ENCODE peak calls at places on chromosomes 1 and 21, in ten cellular contexts. One of them, this sample, is unnamed.

GRCh38 chr1:156926175-156926574 is 5.7 kb downstream of the LRRC71 start:
- DNase-seq in HFF-Myc: peak; percentile 56
- DNase-seq in T-helper 1 cell: no peak
- DNase-seq in breast epithelium: peak; percentile 44
- DNase-seq in EH: peak; percentile 93
- DNase-seq in stimulated activated CD4-positive, alpha-beta T cell treated with anti-CD3 and anti-CD28 coated beads, Interleukin-4, amount 100 ng/mL, for 1 hour: peak; percentile 26
- DNase-seq in iPS-NIHi11: no peak
- DNase-seq in left lobe of liver: no peak
- DNase-seq in WERI-Rb-1: no peak
- DNase-seq in fibroblast of villous mesenchyme: peak; percentile 45
- DNase-seq in this sample: no peak

GRCh38 chr1:17101261-17101660 is 18.0 kb downstream of the PADI2 start:
- DNase-seq in breast epithelium: no peak
- DNase-seq in WERI-Rb-1: peak; percentile 82
- DNase-seq in left lobe of liver: no peak
- DNase-seq in EH: no peak
- DNase-seq in HFF-Myc: no peak
- DNase-seq in iPS-NIHi11: no peak
- DNase-seq in fibroblast of villous mesenchyme: no peak
- DNase-seq in T-helper 1 cell: no peak
- DNase-seq in stimulated activated CD4-positive, alpha-beta T cell treated with anti-CD3 and anti-CD28 coated beads, Interleukin-4, amount 100 ng/mL, for 1 hour: no peak
- DNase-seq in this sample: no peak

GRCh38 chr21:41630249-41630648 is 122.3 kb upstream of the TMPRSS2 start:
- DNase-seq in breast epithelium: no peak
- DNase-seq in WERI-Rb-1: no peak
- DNase-seq in EH: peak; percentile 100
- DNase-seq in left lobe of liver: no peak
- DNase-seq in T-helper 1 cell: no peak
- DNase-seq in fibroblast of villous mesenchyme: peak; percentile 96
- DNase-seq in stimulated activated CD4-positive, alpha-beta T cell treated with anti-CD3 and anti-CD28 coated beads, Interleukin-4, amount 100 ng/mL, for 1 hour: no peak
- DNase-seq in HFF-Myc: peak; percentile 88
- DNase-seq in iPS-NIHi11: no peak
- DNase-seq in this sample: no peak

GRCh38 chr1:232110281-232111090 is 483.9 kb downstream of the DISC1 start:
- DNase-seq in stimulated activated CD4-positive, alpha-beta T cell treated with anti-CD3 and anti-CD28 coated beads, Interleukin-4, amount 100 ng/mL, for 1 hour: no peak
- DNase-seq in WERI-Rb-1: no peak
- DNase-seq in iPS-NIHi11: peak; percentile 77
- DNase-seq in T-helper 1 cell: no peak
- DNase-seq in left lobe of liver: no peak
- DNase-seq in fibroblast of villous mesenchyme: peak; percentile 93
- DNase-seq in breast epithelium: no peak
- DNase-seq in EH: peak; percentile 96
- DNase-seq in HFF-Myc: peak; percentile 95
- DNase-seq in this sample: no peak

GRCh38 chr21:41620982-41621381 is 113.0 kb upstream of the TMPRSS2 start:
- DNase-seq in fibroblast of villous mesenchyme: peak; percentile 48
- DNase-seq in left lobe of liver: no peak
- DNase-seq in EH: peak; percentile 68
- DNase-seq in breast epithelium: no peak
- DNase-seq in HFF-Myc: no peak
- DNase-seq in stimulated activated CD4-positive, alpha-beta T cell treated with anti-CD3 and anti-CD28 coated beads, Interleukin-4, amount 100 ng/mL, for 1 hour: no peak
- DNase-seq in iPS-NIHi11: no peak
- DNase-seq in WERI-Rb-1: no peak
- DNase-seq in T-helper 1 cell: no peak
- DNase-seq in this sample: no peak

GRCh38 chr1:109821831-109822745 is 58.4 kb upstream of the EPS8L3 start:
- DNase-seq in WERI-Rb-1: no peak
- DNase-seq in stimulated activated CD4-positive, alpha-beta T cell treated with anti-CD3 and anti-CD28 coated beads, Interleukin-4, amount 100 ng/mL, for 1 hour: no peak
- DNase-seq in breast epithelium: no peak
- DNase-seq in fibroblast of villous mesenchyme: no peak
- DNase-seq in iPS-NIHi11: no peak
- DNase-seq in EH: peak; percentile 86
- DNase-seq in T-helper 1 cell: no peak
- DNase-seq in HFF-Myc: no peak
- DNase-seq in left lobe of liver: peak; percentile 48
- DNase-seq in this sample: no peak

GRCh38 chr1:44014365-44015104 is 16.7 kb downstream of the SLC6A9 start:
- DNase-seq in iPS-NIHi11: no peak
- DNase-seq in HFF-Myc: no peak
- DNase-seq in EH: no peak
- DNase-seq in breast epithelium: no peak
- DNase-seq in left lobe of liver: no peak
- DNase-seq in stimulated activated CD4-positive, alpha-beta T cell treated with anti-CD3 and anti-CD28 coated beads, Interleukin-4, amount 100 ng/mL, for 1 hour: no peak
- DNase-seq in T-helper 1 cell: no peak
- DNase-seq in fibroblast of villous mesenchyme: no peak
- DNase-seq in WERI-Rb-1: peak; percentile 68
- DNase-seq in this sample: no peak

GRCh38 chr1:244231572-244232315 is 180.7 kb downstream of the ZBTB18 start:
- DNase-seq in iPS-NIHi11: peak; percentile 47
- DNase-seq in EH: peak; percentile 68
- DNase-seq in T-helper 1 cell: no peak
- DNase-seq in breast epithelium: peak; percentile 35
- DNase-seq in HFF-Myc: no peak
- DNase-seq in left lobe of liver: no peak
- DNase-seq in WERI-Rb-1: no peak
- DNase-seq in fibroblast of villous mesenchyme: no peak
- DNase-seq in stimulated activated CD4-positive, alpha-beta T cell treated with anti-CD3 and anti-CD28 coated beads, Interleukin-4, amount 100 ng/mL, for 1 hour: no peak
- DNase-seq in this sample: no peak

GRCh38 chr1:47434051-47434842 is 3.6 kb upstream of the FOXD2 start:
- DNase-seq in stimulated activated CD4-positive, alpha-beta T cell treated with anti-CD3 and anti-CD28 coated beads, Interleukin-4, amount 100 ng/mL, for 1 hour: no peak
- DNase-seq in EH: peak; percentile 57
- DNase-seq in breast epithelium: peak; percentile 61
- DNase-seq in HFF-Myc: no peak
- DNase-seq in WERI-Rb-1: no peak
- DNase-seq in left lobe of liver: no peak
- DNase-seq in fibroblast of villous mesenchyme: peak; percentile 58
- DNase-seq in iPS-NIHi11: no peak
- DNase-seq in T-helper 1 cell: no peak
- DNase-seq in this sample: no peak

GRCh38 chr21:46504681-46505080 is 46.0 kb downstream of the DIP2A start:
- DNase-seq in T-helper 1 cell: no peak
- DNase-seq in HFF-Myc: no peak
- DNase-seq in breast epithelium: no peak
- DNase-seq in left lobe of liver: no peak
- DNase-seq in iPS-NIHi11: no peak
- DNase-seq in WERI-Rb-1: no peak
- DNase-seq in EH: no peak
- DNase-seq in fibroblast of villous mesenchyme: no peak
- DNase-seq in stimulated activated CD4-positive, alpha-beta T cell treated with anti-CD3 and anti-CD28 coated beads, Interleukin-4, amount 100 ng/mL, for 1 hour: no peak
- DNase-seq in this sample: no peak

GRCh38 chr1:219498666-219499065 is 114.2 kb downstream of the ZC3H11B start:
- DNase-seq in T-helper 1 cell: no peak
- DNase-seq in breast epithelium: peak; percentile 30
- DNase-seq in iPS-NIHi11: no peak
- DNase-seq in WERI-Rb-1: no peak
- DNase-seq in HFF-Myc: peak; percentile 14
- DNase-seq in stimulated activated CD4-positive, alpha-beta T cell treated with anti-CD3 and anti-CD28 coated beads, Interleukin-4, amount 100 ng/mL, for 1 hour: no peak
- DNase-seq in fibroblast of villous mesenchyme: peak; percentile 55
- DNase-seq in EH: peak; percentile 7
- DNase-seq in left lobe of liver: no peak
- DNase-seq in this sample: no peak

GRCh38 chr1:16010837-16011236 is 6.8 kb downstream of the SRARP start:
- DNase-seq in stimulated activated CD4-positive, alpha-beta T cell treated with anti-CD3 and anti-CD28 coated beads, Interleukin-4, amount 100 ng/mL, for 1 hour: no peak
- DNase-seq in breast epithelium: no peak
- DNase-seq in EH: no peak
- DNase-seq in iPS-NIHi11: no peak
- DNase-seq in left lobe of liver: no peak
- DNase-seq in HFF-Myc: no peak
- DNase-seq in WERI-Rb-1: no peak
- DNase-seq in T-helper 1 cell: no peak
- DNase-seq in fibroblast of villous mesenchyme: no peak
- DNase-seq in this sample: no peak

GRCh38 chr21:23524685-23525084 is 2082.6 kb downstream of the MRPL39 start:
- DNase-seq in fibroblast of villous mesenchyme: no peak
- DNase-seq in stimulated activated CD4-positive, alpha-beta T cell treated with anti-CD3 and anti-CD28 coated beads, Interleukin-4, amount 100 ng/mL, for 1 hour: no peak
- DNase-seq in left lobe of liver: no peak
- DNase-seq in T-helper 1 cell: no peak
- DNase-seq in iPS-NIHi11: no peak
- DNase-seq in EH: no peak
- DNase-seq in breast epithelium: no peak
- DNase-seq in HFF-Myc: no peak
- DNase-seq in WERI-Rb-1: no peak
- DNase-seq in this sample: no peak

GRCh38 chr1:155077758-155078495 is 710 bp upstream of the EFNA3 start:
- DNase-seq in left lobe of liver: no peak
- DNase-seq in WERI-Rb-1: peak; percentile 57
- DNase-seq in HFF-Myc: no peak
- DNase-seq in iPS-NIHi11: no peak
- DNase-seq in T-helper 1 cell: no peak
- DNase-seq in stimulated activated CD4-positive, alpha-beta T cell treated with anti-CD3 and anti-CD28 coated beads, Interleukin-4, amount 100 ng/mL, for 1 hour: no peak
- DNase-seq in breast epithelium: no peak
- DNase-seq in fibroblast of villous mesenchyme: no peak
- DNase-seq in EH: no peak
- DNase-seq in this sample: no peak

GRCh38 chr1:150558761-150559626 is 9.8 kb downstream of the ADAMTSL4 start:
- DNase-seq in T-helper 1 cell: no peak
- DNase-seq in iPS-NIHi11: no peak
- DNase-seq in HFF-Myc: no peak
- DNase-seq in EH: no peak
- DNase-seq in WERI-Rb-1: no peak
- DNase-seq in left lobe of liver: peak; percentile 66
- DNase-seq in breast epithelium: peak; percentile 61
- DNase-seq in fibroblast of villous mesenchyme: peak; percentile 51
- DNase-seq in stimulated activated CD4-positive, alpha-beta T cell treated with anti-CD3 and anti-CD28 coated beads, Interleukin-4, amount 100 ng/mL, for 1 hour: no peak
- DNase-seq in this sample: no peak

GRCh38 chr21:26925636-26926035 is 41.3 kb downstream of the ADAMTS5 start:
- DNase-seq in left lobe of liver: no peak
- DNase-seq in HFF-Myc: no peak
- DNase-seq in EH: no peak
- DNase-seq in breast epithelium: no peak
- DNase-seq in stimulated activated CD4-positive, alpha-beta T cell treated with anti-CD3 and anti-CD28 coated beads, Interleukin-4, amount 100 ng/mL, for 1 hour: no peak
- DNase-seq in iPS-NIHi11: peak; percentile 18
- DNase-seq in T-helper 1 cell: no peak
- DNase-seq in WERI-Rb-1: no peak
- DNase-seq in fibroblast of villous mesenchyme: no peak
- DNase-seq in this sample: no peak

GRCh38 chr21:35696644-35697043 is 363.7 kb downstream of the SETD4 start:
- DNase-seq in fibroblast of villous mesenchyme: no peak
- DNase-seq in HFF-Myc: no peak
- DNase-seq in EH: no peak
- DNase-seq in T-helper 1 cell: no peak
- DNase-seq in iPS-NIHi11: no peak
- DNase-seq in left lobe of liver: no peak
- DNase-seq in stimulated activated CD4-positive, alpha-beta T cell treated with anti-CD3 and anti-CD28 coated beads, Interleukin-4, amount 100 ng/mL, for 1 hour: no peak
- DNase-seq in breast epithelium: no peak
- DNase-seq in WERI-Rb-1: no peak
- DNase-seq in this sample: no peak

GRCh38 chr1:50157306-50157705 is 48.6 kb downstream of the ELAVL4 start:
- DNase-seq in stimulated activated CD4-positive, alpha-beta T cell treated with anti-CD3 and anti-CD28 coated beads, Interleukin-4, amount 100 ng/mL, for 1 hour: no peak
- DNase-seq in iPS-NIHi11: no peak
- DNase-seq in WERI-Rb-1: peak; percentile 21
- DNase-seq in HFF-Myc: no peak
- DNase-seq in EH: no peak
- DNase-seq in left lobe of liver: no peak
- DNase-seq in breast epithelium: no peak
- DNase-seq in fibroblast of villous mesenchyme: no peak
- DNase-seq in T-helper 1 cell: no peak
- DNase-seq in this sample: no peak

GRCh38 chr1:68454534-68454933 is 4.8 kb upstream of the RPE65 start:
- DNase-seq in HFF-Myc: no peak
- DNase-seq in WERI-Rb-1: peak; percentile 53
- DNase-seq in breast epithelium: no peak
- DNase-seq in T-helper 1 cell: no peak
- DNase-seq in fibroblast of villous mesenchyme: no peak
- DNase-seq in iPS-NIHi11: no peak
- DNase-seq in stimulated activated CD4-positive, alpha-beta T cell treated with anti-CD3 and anti-CD28 coated beads, Interleukin-4, amount 100 ng/mL, for 1 hour: no peak
- DNase-seq in EH: no peak
- DNase-seq in left lobe of liver: no peak
- DNase-seq in this sample: no peak

GRCh38 chr1:30179942-30180543 is 543.3 kb downstream of the MATN1 start:
- DNase-seq in WERI-Rb-1: no peak
- DNase-seq in fibroblast of villous mesenchyme: no peak
- DNase-seq in HFF-Myc: no peak
- DNase-seq in iPS-NIHi11: no peak
- DNase-seq in left lobe of liver: peak; percentile 24
- DNase-seq in EH: no peak
- DNase-seq in T-helper 1 cell: no peak
- DNase-seq in breast epithelium: peak; percentile 11
- DNase-seq in stimulated activated CD4-positive, alpha-beta T cell treated with anti-CD3 and anti-CD28 coated beads, Interleukin-4, amount 100 ng/mL, for 1 hour: no peak
- DNase-seq in this sample: no peak

GRCh38 chr1:91732291-91732953 is 153.5 kb downstream of the TGFBR3 start:
- DNase-seq in stimulated activated CD4-positive, alpha-beta T cell treated with anti-CD3 and anti-CD28 coated beads, Interleukin-4, amount 100 ng/mL, for 1 hour: no peak
- DNase-seq in HFF-Myc: peak; percentile 77
- DNase-seq in iPS-NIHi11: peak; percentile 56
- DNase-seq in breast epithelium: peak; percentile 52
- DNase-seq in left lobe of liver: no peak
- DNase-seq in T-helper 1 cell: no peak
- DNase-seq in WERI-Rb-1: no peak
- DNase-seq in EH: peak; percentile 86
- DNase-seq in fibroblast of villous mesenchyme: peak; percentile 90
- DNase-seq in this sample: peak; percentile 94

GRCh38 chr1:15213333-15213732 is 33.7 kb upstream of the FHAD1 start:
- DNase-seq in stimulated activated CD4-positive, alpha-beta T cell treated with anti-CD3 and anti-CD28 coated beads, Interleukin-4, amount 100 ng/mL, for 1 hour: no peak
- DNase-seq in left lobe of liver: no peak
- DNase-seq in HFF-Myc: no peak
- DNase-seq in iPS-NIHi11: no peak
- DNase-seq in EH: peak; percentile 24
- DNase-seq in breast epithelium: no peak
- DNase-seq in fibroblast of villous mesenchyme: peak; percentile 90
- DNase-seq in WERI-Rb-1: no peak
- DNase-seq in T-helper 1 cell: no peak
- DNase-seq in this sample: no peak

GRCh38 chr21:36891123-36891522 is 75.3 kb downstream of the HLCS start:
- DNase-seq in HFF-Myc: no peak
- DNase-seq in iPS-NIHi11: no peak
- DNase-seq in EH: no peak
- DNase-seq in breast epithelium: no peak
- DNase-seq in stimulated activated CD4-positive, alpha-beta T cell treated with anti-CD3 and anti-CD28 coated beads, Interleukin-4, amount 100 ng/mL, for 1 hour: no peak
- DNase-seq in fibroblast of villous mesenchyme: no peak
- DNase-seq in left lobe of liver: no peak
- DNase-seq in WERI-Rb-1: no peak
- DNase-seq in T-helper 1 cell: no peak
- DNase-seq in this sample: no peak

GRCh38 chr1:23187637-23188036 is 19.0 kb upstream of the LUZP1 start:
- DNase-seq in left lobe of liver: peak; percentile 76
- DNase-seq in iPS-NIHi11: no peak
- DNase-seq in breast epithelium: no peak
- DNase-seq in EH: no peak
- DNase-seq in stimulated activated CD4-positive, alpha-beta T cell treated with anti-CD3 and anti-CD28 coated beads, Interleukin-4, amount 100 ng/mL, for 1 hour: no peak
- DNase-seq in WERI-Rb-1: peak; percentile 79
- DNase-seq in T-helper 1 cell: no peak
- DNase-seq in HFF-Myc: no peak
- DNase-seq in fibroblast of villous mesenchyme: no peak
- DNase-seq in this sample: no peak

GRCh38 chr1:153447498-153448170 is 12.8 kb downstream of the S100A7 start:
- DNase-seq in stimulated activated CD4-positive, alpha-beta T cell treated with anti-CD3 and anti-CD28 coated beads, Interleukin-4, amount 100 ng/mL, for 1 hour: no peak
- DNase-seq in fibroblast of villous mesenchyme: peak; percentile 70
- DNase-seq in iPS-NIHi11: no peak
- DNase-seq in breast epithelium: no peak
- DNase-seq in WERI-Rb-1: no peak
- DNase-seq in HFF-Myc: peak; percentile 66
- DNase-seq in EH: peak; percentile 62
- DNase-seq in T-helper 1 cell: no peak
- DNase-seq in left lobe of liver: no peak
- DNase-seq in this sample: no peak

GRCh38 chr1:113140588-113141446 is 67.8 kb downstream of the LRIG2 start:
- DNase-seq in breast epithelium: peak; percentile 28
- DNase-seq in left lobe of liver: peak; percentile 66
- DNase-seq in stimulated activated CD4-positive, alpha-beta T cell treated with anti-CD3 and anti-CD28 coated beads, Interleukin-4, amount 100 ng/mL, for 1 hour: peak; percentile 30
- DNase-seq in T-helper 1 cell: peak; percentile 34
- DNase-seq in fibroblast of villous mesenchyme: peak; percentile 66
- DNase-seq in EH: peak; percentile 70
- DNase-seq in HFF-Myc: peak; percentile 43
- DNase-seq in WERI-Rb-1: peak; percentile 60
- DNase-seq in iPS-NIHi11: peak; percentile 86
- DNase-seq in this sample: no peak

GRCh38 chr1:96865731-96866684 is 144.4 kb downstream of the PTBP2 start:
- DNase-seq in fibroblast of villous mesenchyme: peak; percentile 100
- DNase-seq in stimulated activated CD4-positive, alpha-beta T cell treated with anti-CD3 and anti-CD28 coated beads, Interleukin-4, amount 100 ng/mL, for 1 hour: no peak
- DNase-seq in left lobe of liver: no peak
- DNase-seq in WERI-Rb-1: no peak
- DNase-seq in HFF-Myc: peak; percentile 90
- DNase-seq in EH: peak; percentile 93
- DNase-seq in breast epithelium: no peak
- DNase-seq in T-helper 1 cell: no peak
- DNase-seq in iPS-NIHi11: no peak
- DNase-seq in this sample: peak; percentile 33

GRCh38 chr1:112974646-112975045 is 18.6 kb upstream of the SLC16A1 start:
- DNase-seq in left lobe of liver: no peak
- DNase-seq in stimulated activated CD4-positive, alpha-beta T cell treated with anti-CD3 and anti-CD28 coated beads, Interleukin-4, amount 100 ng/mL, for 1 hour: no peak
- DNase-seq in fibroblast of villous mesenchyme: no peak
- DNase-seq in HFF-Myc: no peak
- DNase-seq in EH: no peak
- DNase-seq in WERI-Rb-1: no peak
- DNase-seq in breast epithelium: no peak
- DNase-seq in T-helper 1 cell: no peak
- DNase-seq in iPS-NIHi11: no peak
- DNase-seq in this sample: no peak

This sample was measured in epithelial cell of proximal tubule.